ENCODE peak calls at places on chromosomes 3 and 15, in seven cellular contexts. F, H, B, A, Z, J and L are unnamed samples. For H3K9me3 and H3K4me1, the result is how much of the 10 kb centered on the place peaks cover.

GRCh38 chr3:48997714-48998637 is 7.9 kb downstream of the P4HTM start:
- DNase-seq in F (no peak), H (peak), B (no peak), A (no peak), Z (no peak), J (no peak), L (no peak)

GRCh38 chr15:78057803-78058202 is 19.7 kb downstream of the TBC1D2B start:
- DNase-seq in F (no peak), H (no peak), B (no peak), A (no peak), Z (no peak), J (no peak), L (no peak)

GRCh38 chr3:173214576-173214975 is 73.5 kb upstream of the SPATA16 start:
- DNase-seq in F (no peak), H (no peak), B (no peak), A (no peak), Z (no peak), J (no peak), L (no peak)

GRCh38 chr3:129605593-129606521 is 619 bp downstream of the PLXND1 start:
- DNase-seq in F (no peak), H (peak), B (peak), A (peak), Z (no peak), J (no peak), L (peak)

GRCh38 chr3:129000742-129001100 is 383 bp upstream of the EFCC1 start:
- DNase-seq in F (no peak), H (no peak), B (no peak), A (no peak), Z (no peak), J (no peak), L (no peak)

GRCh38 chr3:39106281-39107055 is 959 bp downstream of the GORASP1 start:
- DNase-seq in F (no peak), H (no peak), B (peak), A (no peak), Z (no peak), J (no peak), L (no peak)

GRCh38 chr3:12750658-12751071 is 8.4 kb downstream of the TMEM40 start:
- DNase-seq in F (no peak), H (no peak), B (no peak), A (peak), Z (no peak), J (no peak), L (no peak)

GRCh38 chr3:25885544-25885943 is 95.7 kb downstream of the OXSM start:
- DNase-seq in F (no peak), H (no peak), B (peak), A (no peak), Z (no peak), J (no peak), L (no peak)

GRCh38 chr15:74369084-74369745 is 1.8 kb upstream of the CYP11A1 start:
- DNase-seq in F (no peak), H (no peak), B (no peak), A (no peak), Z (no peak), J (no peak), L (no peak)

GRCh38 chr3:193824365-193824764 is 231.4 kb downstream of the OPA1 start:
- DNase-seq in F (peak), H (no peak), B (no peak), A (no peak), Z (no peak), J (no peak), L (no peak)

GRCh38 chr3:33858131-33858530 is 59.7 kb downstream of the PDCD6IP start:
- DNase-seq in F (no peak), H (no peak), B (no peak), A (no peak), Z (no peak), J (no peak), L (no peak)

DNA sequence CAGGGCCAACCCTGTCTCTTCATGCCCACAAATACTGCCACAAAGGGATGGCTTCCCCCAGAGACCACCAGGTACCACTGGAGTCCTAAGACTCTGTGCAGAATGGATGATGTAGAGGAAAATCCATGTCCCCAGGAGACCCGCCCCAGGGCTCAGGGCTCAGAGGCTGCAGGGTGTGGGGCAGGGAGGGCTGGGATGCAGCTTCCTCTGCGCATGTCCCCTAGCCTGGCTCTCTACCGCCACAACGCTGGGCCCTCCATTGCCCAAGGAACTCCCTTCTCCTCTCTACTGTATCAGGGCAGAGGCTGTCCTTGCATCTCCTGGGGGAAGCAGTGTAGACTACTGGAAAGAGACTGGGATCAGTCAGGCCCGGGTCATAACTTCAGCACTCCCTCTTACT is 19.5 kb upstream of the TICRR start:
- DNase-seq in F (no peak), H (no peak), B (no peak), A (no peak), Z (no peak), J (no peak), L (no peak)
- H3K9me3 ChIP-seq in F (under half), H (under half), B (under half), A (under half), Z (under half), J (under half), L (under half)

GRCh38 chr15:64023215-64023614 is 23.1 kb downstream of the DAPK2 start:
- DNase-seq in F (peak), H (no peak), B (peak), A (no peak), Z (no peak), J (no peak), L (no peak)
- H3K4me1 ChIP-seq in F (under half), H (under half), B (under half), A (half or more), Z (under half), J (half or more), L (under half)

GRCh38 chr15:29309139-29309538 is 39.5 kb upstream of the NSMCE3 start:
- DNase-seq in F (no peak), H (no peak), B (no peak), A (no peak), Z (no peak), J (no peak), L (no peak)
- H3K9me3 ChIP-seq in F (under half), H (under half), B (under half), A (under half), Z (under half), J (under half), L (under half)

GRCh38 chr3:119443179-119443578 is 20.2 kb downstream of the TMEM39A start:
- DNase-seq in F (no peak), H (no peak), B (no peak), A (no peak), Z (no peak), J (no peak), L (no peak)

GRCh38 chr3:119444590-119444989 is 18.8 kb downstream of the TMEM39A start:
- DNase-seq in F (no peak), H (no peak), B (no peak), A (no peak), Z (no peak), J (no peak), L (no peak)
- H3K4me1 ChIP-seq in F (under half), H (under half), B (under half), A (under half), Z (under half), J (under half), L (under half)

GRCh38 chr3:132290833-132291232 is 26.4 kb upstream of the ACP3 start:
- DNase-seq in F (no peak), H (no peak), B (no peak), A (no peak), Z (no peak), J (no peak), L (no peak)
- H3K9me3 ChIP-seq in F (under half), H (under half), B (under half), A (under half), Z (under half), J (under half), L (under half)

DNA sequence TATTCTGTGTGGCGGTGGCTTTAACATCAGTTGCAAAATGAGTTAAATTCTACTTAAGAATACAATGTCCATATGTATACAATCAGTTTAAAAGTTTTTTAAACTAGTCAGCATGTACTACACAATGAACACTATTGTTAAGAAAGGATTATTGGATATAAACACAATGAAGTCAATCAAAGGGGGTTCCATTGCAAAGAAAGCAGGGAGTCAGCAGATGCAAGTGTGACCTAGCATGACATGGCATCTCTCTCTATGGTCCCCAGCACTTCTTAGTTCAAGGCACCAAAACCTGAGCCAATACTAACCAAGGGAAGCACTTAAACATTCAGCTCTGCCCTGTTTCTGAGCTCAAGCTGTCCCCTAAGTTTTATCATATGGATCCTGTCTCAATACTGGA is 17.0 kb downstream of the KLHL6 start:
- DNase-seq in F (no peak), H (no peak), B (no peak), A (no peak), Z (no peak), J (no peak), L (no peak)
- H3K4me1 ChIP-seq in F (under half), H (under half), B (under half), A (under half), Z (under half), J (under half), L (half or more)

GRCh38 chr15:79919749-79920511 is 23.1 kb upstream of the MTHFS start:
- DNase-seq in F (no peak), H (no peak), B (peak), A (no peak), Z (no peak), J (no peak), L (no peak)

GRCh38 chr15:79924379-79924778 is 27.6 kb upstream of the MTHFS start:
- DNase-seq in F (no peak), H (no peak), B (no peak), A (no peak), Z (no peak), J (no peak), L (peak)

GRCh38 chr15:79923515-79924169 is 26.8 kb upstream of the MTHFS start:
- DNase-seq in F (peak), H (peak), B (peak), A (peak), Z (peak), J (peak), L (peak)

GRCh38 chr15:79922512-79923067 is 25.8 kb upstream of the MTHFS start:
- DNase-seq in F (no peak), H (no peak), B (no peak), A (no peak), Z (no peak), J (no peak), L (no peak)

DNA sequence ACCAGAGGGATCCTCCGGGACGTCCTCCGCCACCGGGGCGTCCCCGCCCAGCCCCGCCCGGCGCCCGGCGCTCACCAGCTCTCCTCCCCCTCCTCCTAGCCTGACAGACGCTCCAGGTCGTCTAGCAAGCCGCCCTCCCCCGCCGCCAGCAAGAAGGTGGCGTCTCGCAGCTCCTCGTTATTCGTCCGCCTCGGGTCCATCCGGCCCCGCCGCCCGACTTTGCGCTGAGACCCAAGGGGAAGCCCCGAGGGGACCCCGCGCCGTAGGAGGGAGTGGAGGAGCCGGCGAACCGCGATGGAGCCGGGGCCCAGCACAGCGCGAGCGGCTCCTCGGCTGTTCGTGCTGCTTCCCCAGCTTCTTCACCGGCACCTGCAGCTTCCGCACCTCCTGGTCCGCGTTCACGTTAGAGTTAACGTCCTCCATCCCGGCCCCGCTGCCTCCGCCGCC is 26.3 kb upstream of the MTHFS start:
- DNase-seq in F (peak), H (peak), B (peak), A (peak), Z (peak), J (peak), L (peak)
- H3K9me3 ChIP-seq in F (under half), H (under half), B (under half), A (under half), Z (under half), J (under half), L (under half)

GRCh38 chr3:115833074-115833473 is 209.8 kb downstream of the GAP43 start:
- DNase-seq in F (no peak), H (no peak), B (no peak), A (no peak), Z (no peak), J (no peak), L (no peak)

GRCh38 chr3:115834068-115834467 is 210.8 kb downstream of the GAP43 start:
- DNase-seq in F (no peak), H (no peak), B (no peak), A (no peak), Z (no peak), J (no peak), L (no peak)

GRCh38 chr3:115832265-115832664 is 209.0 kb downstream of the GAP43 start:
- DNase-seq in F (no peak), H (no peak), B (no peak), A (no peak), Z (no peak), J (no peak), L (no peak)

GRCh38 chr3:115830764-115831395 is 207.6 kb downstream of the GAP43 start:
- DNase-seq in F (no peak), H (no peak), B (no peak), A (no peak), Z (no peak), J (no peak), L (no peak)

DNA sequence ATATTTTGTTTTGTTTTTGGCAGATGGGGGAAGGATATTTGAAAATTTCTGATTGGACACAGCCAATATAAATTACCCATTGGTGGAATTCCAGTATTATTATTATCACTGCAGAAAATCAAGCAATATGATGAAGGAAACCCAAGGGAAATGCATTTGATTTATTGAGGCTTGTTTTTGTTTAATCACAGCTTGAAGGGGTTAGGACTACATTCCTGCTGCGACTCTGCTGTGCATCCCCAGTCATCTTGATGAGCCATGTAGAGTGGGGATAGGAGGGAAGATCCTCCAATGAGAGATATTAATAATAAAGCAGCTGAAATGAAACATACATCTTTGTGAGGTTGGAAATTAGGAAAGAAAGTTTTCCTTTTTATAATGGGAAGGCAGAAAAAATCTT is 208.6 kb downstream of the GAP43 start:
- DNase-seq in F (no peak), H (no peak), B (no peak), A (no peak), Z (no peak), J (no peak), L (no peak)
- H3K4me1 ChIP-seq in F (under half), H (under half), B (under half), A (under half), Z (under half), J (under half), L (under half)